ENCODE peak calls at places on chromosome 3, in five cellular contexts. Z is Peyer's patch, Y is iPS DF 6.9, S is fibroblast of lung, H is RWPE2. K is an unnamed sample.

GRCh38 chr3:27939940-27940339 is 217.8 kb upstream of the EOMES start:
- DNase-seq in S (peak; percentile 28), Z (no peak), Y (peak; percentile 18), H (no peak), K (no peak)

GRCh38 chr3:157128771-157129671 is 30.9 kb downstream of the CCNL1 start:
- DNase-seq in Y (no peak), H (peak; percentile 58), S (no peak), Z (peak; percentile 76), K (peak; percentile 57)

GRCh38 chr3:45611619-45612018 is 17.1 kb downstream of the LIMD1 start:
- DNase-seq in Y (no peak), Z (no peak), S (no peak), H (no peak), K (peak; percentile 38)

GRCh38 chr3:130892759-130893239 is 1.1 kb upstream of the ATP2C1 start:
- DNase-seq in Y (peak; percentile 47), H (no peak), S (peak; percentile 86), Z (peak; percentile 88), K (peak; percentile 70)

GRCh38 chr3:107855710-107856109 is 235.1 kb downstream of the CD47 start:
- DNase-seq in S (peak; percentile 10), Z (no peak), Y (no peak), H (no peak), K (no peak)

GRCh38 chr3:107216711-107217110 is 160.5 kb upstream of the CCDC54 start:
- DNase-seq in H (no peak), Z (no peak), Y (no peak), S (peak; percentile 99), K (no peak)

GRCh38 chr3:169659096-169659521 is 4.4 kb downstream of the MECOM start:
- DNase-seq in H (no peak), Z (no peak), S (peak; percentile 43), Y (no peak), K (peak; percentile 65)

GRCh38 chr3:141094851-141095545 is 43.9 kb downstream of the SPSB4 start:
- DNase-seq in Z (peak; percentile 60), H (no peak), S (peak; percentile 51), Y (no peak), K (peak; percentile 79)

GRCh38 chr3:98613616-98614015 is 20.2 kb upstream of the CPOX start:
- DNase-seq in Z (no peak), S (no peak), H (no peak), Y (no peak), K (no peak)

GRCh38 chr3:8932507-8932906 is 30.8 kb downstream of the RAD18 start:
- DNase-seq in H (no peak), Y (no peak), S (no peak), Z (no peak), K (no peak)

GRCh38 chr3:55720614-55721013 is 233.5 kb upstream of the WNT5A start:
- DNase-seq in S (peak; percentile 61), Z (no peak), Y (no peak), H (no peak), K (no peak)

GRCh38 chr3:124770341-124771082 is 40.3 kb downstream of the UMPS start:
- DNase-seq in H (no peak), S (peak; percentile 14), Z (no peak), Y (no peak), K (no peak)

GRCh38 chr3:14363976-14364375 is 38.4 kb upstream of the SLC6A6 start:
- DNase-seq in S (no peak), H (no peak), Z (no peak), Y (no peak), K (no peak)

GRCh38 chr3:182729903-182730674 is 63.2 kb upstream of the ATP11B start:
- DNase-seq in H (no peak), Y (no peak), S (no peak), Z (no peak), K (no peak)

GRCh38 chr3:185864767-185865166 is 39.9 kb upstream of the IGF2BP2 start:
- DNase-seq in S (no peak), H (no peak), Y (no peak), Z (no peak), K (no peak)

GRCh38 chr3:169984287-169984686 is 17.7 kb downstream of the SEC62 start:
- DNase-seq in S (no peak), Y (no peak), H (no peak), Z (no peak), K (no peak)

GRCh38 chr3:42804831-42805821 is 836 bp upstream of the HIGD1A start:
- DNase-seq in Z (peak; percentile 60), H (no peak), Y (no peak), S (peak; percentile 28), K (peak; percentile 46)

GRCh38 chr3:105653161-105653560 is 215.7 kb downstream of the CBLB start:
- DNase-seq in H (no peak), Z (no peak), S (no peak), Y (peak; percentile 1), K (no peak)

GRCh38 chr3:107988464-107989156 is 102.2 kb downstream of the CD47 start:
- DNase-seq in Y (no peak), H (peak; percentile 70), S (peak; percentile 73), Z (peak; percentile 54), K (no peak)

GRCh38 chr3:33962383-33962782 is 164.0 kb downstream of the PDCD6IP start:
- DNase-seq in Z (no peak), S (no peak), H (no peak), Y (no peak), K (no peak)

DNA sequence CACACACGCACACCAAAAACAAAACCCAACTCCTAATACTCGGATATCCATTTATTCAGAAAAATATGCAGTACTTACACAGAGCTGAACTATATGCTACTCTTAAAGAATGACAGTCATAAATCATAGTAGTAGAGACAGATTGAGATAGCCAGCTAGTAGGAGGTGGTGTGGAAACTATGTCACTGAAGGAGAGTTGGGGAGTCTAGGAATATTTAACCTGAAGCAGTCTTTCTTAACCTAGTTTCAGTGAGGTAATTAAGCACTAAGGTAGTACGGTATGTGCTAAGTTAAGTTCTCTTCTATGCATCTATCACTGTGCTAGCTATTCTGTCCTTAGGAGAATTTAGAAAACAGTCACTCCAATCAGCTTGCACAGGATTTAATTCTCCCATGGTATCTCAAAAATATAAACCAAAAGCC is 54.2 kb downstream of the ANKRD28 start:
- DNase-seq in S (no peak), Y (no peak), Z (no peak), H (no peak), K (no peak)
- H3K9me3 ChIP-seq in S (no peaks in the 10 kb centered on the region), Y (no peaks in the 10 kb centered on the region), Z (no peaks in the 10 kb centered on the region), H (peaks cover 2% of the 10 kb centered on the region), K (no peaks in the 10 kb centered on the region)

DNA sequence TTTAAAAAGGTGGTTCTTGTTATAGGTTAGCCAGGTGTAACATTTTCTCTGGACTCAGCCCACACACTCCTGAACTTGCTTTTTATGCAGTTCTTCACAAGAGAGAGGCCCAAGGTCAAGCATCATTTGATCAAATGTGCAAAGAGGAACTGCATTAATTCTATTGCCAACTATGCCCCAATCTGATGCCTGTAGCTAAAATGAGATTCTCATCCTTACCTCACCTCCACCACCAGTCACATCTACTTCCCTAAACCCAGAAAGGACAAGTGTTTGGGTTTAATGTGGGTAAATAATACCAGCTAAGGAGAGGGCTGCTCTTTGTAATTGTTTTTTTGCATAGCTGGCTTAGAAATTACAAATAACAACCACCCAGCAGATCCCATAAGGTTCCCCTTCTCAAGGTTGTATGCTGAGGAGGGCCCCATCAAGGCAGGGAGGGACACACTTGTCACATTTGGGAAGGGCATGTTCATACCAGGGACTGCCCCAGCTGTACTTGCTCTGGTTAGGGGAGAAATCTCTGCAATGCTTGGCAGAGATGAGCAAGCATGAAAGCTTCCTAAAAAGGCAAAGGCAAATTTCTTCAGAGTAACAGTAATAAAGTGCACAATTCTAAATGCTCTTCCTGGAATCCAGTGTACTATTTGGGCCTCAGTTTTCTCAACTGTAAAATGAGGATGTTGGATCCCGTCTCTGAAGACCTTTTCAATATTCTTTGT is 76.2 kb downstream of the TGFBR2 start:
- DNase-seq in Y (no peak), S (no peak), H (no peak), Z (no peak), K (no peak)
- H3K4me1 ChIP-seq in Y (peaks cover 1% of the 10 kb centered on the region), S (peaks cover 25% of the 10 kb centered on the region), H (peaks cover 39% of the 10 kb centered on the region), Z (no peaks in the 10 kb centered on the region), K (no peaks in the 10 kb centered on the region)

DNA sequence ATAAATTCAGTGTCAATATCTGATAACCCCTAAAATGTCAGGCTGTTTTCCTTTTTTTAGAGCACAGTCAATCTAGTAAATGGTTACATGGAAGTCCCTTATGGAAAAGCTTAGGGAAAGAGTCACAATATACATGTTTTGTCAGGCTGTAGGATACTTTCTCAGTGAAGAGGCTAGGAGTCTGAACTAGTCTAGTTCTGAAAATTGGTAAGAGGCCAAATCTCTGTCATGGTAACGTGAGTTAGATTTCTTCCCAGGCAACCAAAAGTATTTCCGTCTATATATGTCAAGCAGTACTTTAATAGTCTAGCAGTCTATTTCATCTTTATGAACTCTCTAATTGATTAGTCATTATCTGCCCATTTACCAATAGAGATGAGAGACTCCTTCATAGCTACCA is 215.9 kb upstream of the LRRC3B start:
- DNase-seq in Y (no peak), H (no peak), Z (no peak), S (no peak), K (no peak)
- H3K27ac ChIP-seq in Y (no peak overlapping the region), H (no peak overlapping the region), Z (no peak overlapping the region), S (no peak overlapping the region), K (no peak overlapping the region)

GRCh38 chr3:165451671-165452070 is 255.5 kb upstream of the SLITRK3 start:
- DNase-seq in S (no peak), Y (no peak), Z (no peak), H (no peak), K (no peak)
- H3K9me3 ChIP-seq in S (no peaks in the 10 kb centered on the region), Y (no peaks in the 10 kb centered on the region), Z (no peaks in the 10 kb centered on the region), H (no peaks in the 10 kb centered on the region), K (no peaks in the 10 kb centered on the region)

DNA sequence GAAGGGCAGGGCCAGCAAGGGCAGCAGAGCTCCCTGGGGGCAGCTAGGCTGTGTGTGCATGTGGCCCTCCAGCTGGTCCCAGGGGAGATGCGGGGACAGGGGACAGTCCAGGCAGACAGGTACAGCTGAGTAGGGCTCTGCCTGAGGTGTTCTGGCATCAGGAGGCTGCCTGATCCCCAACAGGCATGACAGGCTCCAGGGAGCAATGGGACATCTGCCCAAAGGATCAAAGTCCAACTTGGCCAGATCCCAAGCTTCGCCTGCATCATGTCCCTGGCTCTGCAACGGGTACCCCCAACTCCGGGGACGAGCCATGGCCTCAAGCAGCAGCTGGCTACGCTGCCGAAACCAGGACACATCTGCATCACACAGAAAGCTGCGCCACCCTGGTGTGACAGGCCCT is 21.8 kb downstream of the ATRIP start:
- DNase-seq in Z (peak; percentile 83), S (no peak), Y (no peak), H (no peak), K (no peak)
- H3K4me1 ChIP-seq in Z (peaks cover 38% of the 10 kb centered on the region), S (peaks cover 31% of the 10 kb centered on the region), Y (peaks cover 7% of the 10 kb centered on the region), H (peaks cover 18% of the 10 kb centered on the region), K (peaks cover 25% of the 10 kb centered on the region)

DNA sequence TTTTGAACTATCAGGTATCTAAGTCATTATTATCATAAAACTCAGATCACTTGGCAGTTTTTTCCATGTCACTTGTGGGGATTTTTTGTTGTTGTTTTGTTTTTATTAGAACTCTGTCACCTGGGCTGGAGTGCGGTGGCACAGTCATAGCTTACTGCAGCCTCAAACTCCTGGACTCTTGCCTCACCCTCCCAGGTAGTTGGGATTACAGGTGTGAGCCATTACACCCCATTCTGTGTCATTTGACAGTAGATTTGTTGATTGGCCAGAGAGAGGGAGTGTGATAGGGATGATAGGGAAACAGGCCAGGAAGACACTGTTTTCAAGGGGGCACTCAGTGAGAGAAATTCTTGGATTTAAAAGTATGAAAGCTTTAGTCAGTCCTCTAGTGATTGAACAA is 54.7 kb upstream of the SCAANT1 start:
- DNase-seq in H (no peak), S (no peak), Y (no peak), Z (peak; percentile 58), K (no peak)
- H3K27ac ChIP-seq in H (peak overlapping the region; percentile 63), S (no peak overlapping the region), Y (no peak overlapping the region), Z (peak overlapping the region; percentile 67), K (peak overlapping the region; percentile 83)